ENCODE peak calls at places on chromosomes 16 and 17, in nine cellular contexts. G is ecto neural progenitor cell; W is activated CD4-positive, alpha-beta T cell treated with anti-CD3 and anti-CD28 coated beads, Interleukin-2, amount 50 U/mL, for 1 hour; B is erythroblast; F is A549; A is activated CD8-positive, alpha-beta T cell treated with anti-CD3 and anti-CD28 coated beads for 36 hours; X is EL; C is naive thymus-derived CD8-positive, alpha-beta T cell; Q is heart right ventricle. J is an unnamed sample.

GRCh38 chr16:19757762-19758595 is 39.9 kb downstream of the IQCK start:
- DNase-seq in A (no peak), X (no peak), W (no peak), G (no peak), C (no peak), B (no peak), F (no peak), Q (no peak), J (no peak)

GRCh38 chr17:81609541-81610353 is 27.2 kb downstream of the NPLOC4 start:
- DNase-seq in B (no peak), A (no peak), G (no peak), X (no peak), Q (peak), C (no peak), F (no peak), W (no peak), J (no peak)

GRCh38 chr17:32265192-32265895 is at the start of gene RHBDL3:
- DNase-seq in Q (peak), B (peak), X (peak), A (no peak), W (peak), F (peak), G (peak), C (no peak), J (no peak)

GRCh38 chr16:10333321-10334032 is 52.4 kb upstream of the ATF7IP2 start:
- DNase-seq in A (peak), G (no peak), Q (no peak), X (no peak), C (no peak), F (no peak), B (no peak), W (no peak), J (no peak)

GRCh38 chr16:24839347-24839972 is 6.3 kb upstream of the SLC5A11 start:
- DNase-seq in F (no peak), Q (no peak), W (no peak), B (no peak), G (no peak), X (no peak), C (no peak), A (no peak), J (no peak)

GRCh38 chr17:37405955-37406634 is 541 bp downstream of the ACACA start:
- DNase-seq in B (no peak), A (no peak), C (no peak), G (no peak), W (no peak), Q (no peak), F (no peak), X (no peak), J (no peak)

GRCh38 chr16:66616592-66616991 is 12.1 kb downstream of the CMTM3 start:
- DNase-seq in B (no peak), A (no peak), C (no peak), W (no peak), G (no peak), Q (no peak), F (no peak), X (no peak), J (no peak)

GRCh38 chr17:82603981-82604448 is 44.2 kb downstream of the WDR45B start:
- DNase-seq in W (no peak), Q (no peak), B (peak), C (peak), F (no peak), A (peak), G (no peak), X (no peak), J (no peak)

J was measured in Caco-2.